ENCODE peak calls at places on chromosomes 4 and X, in five cellular contexts. D, K, F, B and Y are unnamed samples.

GRCh38 chr4:18227880-18228279 is 206.3 kb upstream of the LCORL start:
- DNase-seq in F (no peak), D (no peak), K (no peak), B (no peak), Y (no peak)

GRCh38 chr4:101136373-101137370 is 210.7 kb downstream of the PPP3CA start:
- DNase-seq in K (no peak), D (no peak), F (no peak), B (no peak), Y (no peak)

GRCh38 chr4:11286533-11286932 is 142.2 kb downstream of the HS3ST1 start:
- DNase-seq in D (no peak), K (no peak), F (no peak), B (no peak), Y (no peak)

GRCh38 chrX:66731398-66731797 is 92.5 kb upstream of the EDA2R start:
- DNase-seq in D (no peak), B (no peak), K (peak), F (peak), Y (no peak)

GRCh38 chr4:14446311-14446710 is 556.0 kb upstream of the CPEB2 start:
- DNase-seq in B (no peak), K (no peak), D (no peak), F (no peak), Y (no peak)

GRCh38 chr4:48024522-48024921 is 8.0 kb downstream of the NIPAL1 start:
- DNase-seq in D (no peak), B (no peak), K (no peak), F (no peak), Y (no peak)

GRCh38 chr4:183541081-183542045 is 36.5 kb downstream of the ING2 start:
- DNase-seq in K (no peak), D (no peak), F (no peak), B (no peak), Y (no peak)

GRCh38 chr4:7398788-7399432 is 35.8 kb downstream of the PSAPL1 start:
- DNase-seq in B (no peak), D (peak), F (no peak), K (no peak), Y (no peak)

GRCh38 chr4:9924750-9925149 is 96.5 kb downstream of the SLC2A9 start:
- DNase-seq in F (no peak), K (no peak), D (no peak), B (no peak), Y (no peak)

GRCh38 chr4:88858752-88859151 is 161.1 kb upstream of the NAP1L5 start:
- DNase-seq in F (no peak), K (no peak), D (no peak), B (no peak), Y (peak)

GRCh38 chrX:30504309-30504708 is 73.3 kb downstream of the TASL start:
- DNase-seq in F (peak), K (peak), D (no peak), B (peak), Y (no peak)

GRCh38 chrX:130834149-130834548 is 68.9 kb downstream of the ENOX2 start:
- DNase-seq in F (no peak), K (peak), D (no peak), B (no peak), Y (no peak)

GRCh38 chrX:115378471-115378870 is 89.0 kb downstream of the LUZP4 start:
- DNase-seq in B (no peak), K (peak), F (no peak), D (no peak), Y (no peak)

GRCh38 chrX:81957900-81958545 is 756.1 kb downstream of the SH3BGRL start:
- DNase-seq in B (peak), K (no peak), F (peak), D (no peak), Y (no peak)

GRCh38 chr4:112604590-112604989 is 32.1 kb downstream of the ZGRF1 start:
- DNase-seq in K (peak), B (peak), F (peak), D (no peak), Y (no peak)

GRCh38 chr4:129994715-129995114 is 898.8 kb downstream of the C4orf33 start:
- DNase-seq in F (no peak), D (no peak), K (no peak), B (no peak), Y (no peak)

DNA sequence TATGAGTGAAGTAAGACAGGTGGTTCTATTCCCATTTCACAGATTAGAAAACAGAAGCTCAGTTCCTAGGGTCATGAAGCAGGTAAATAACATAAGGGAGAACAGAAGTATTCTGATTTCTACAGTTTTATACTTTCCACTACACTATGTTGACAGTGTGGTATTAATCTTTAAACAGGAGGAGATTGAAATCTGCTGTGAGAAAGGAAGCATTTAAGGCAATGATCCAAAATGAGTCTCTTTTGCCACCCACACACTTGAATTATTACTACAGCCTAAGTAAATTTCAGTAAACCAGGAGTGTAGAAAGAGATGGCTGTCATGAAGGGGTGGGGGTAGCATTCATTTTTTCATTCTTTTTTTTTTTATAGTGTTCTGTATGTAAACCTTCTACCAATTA is 893.0 kb downstream of the C4orf33 start:
- DNase-seq in B (no peak), D (no peak), K (no peak), F (no peak), Y (no peak)
- TF ChIP-seq POLR2AphosphoS5 in B (no peak), D (no peak), K (no peak), F (no peak), Y (no peak)

GRCh38 chrX:117990438-117990837 is 126.2 kb downstream of the KLHL13 start:
- DNase-seq in B (no peak), F (no peak), D (no peak), K (no peak), Y (no peak)
- H3K27ac ChIP-seq in B (no peak), F (no peak), D (no peak), K (no peak), Y (no peak)

GRCh38 chr4:159195400-159195799 is 92.5 kb downstream of the RAPGEF2 start:
- DNase-seq in F (no peak), D (no peak), K (no peak), B (no peak), Y (no peak)
- TF ChIP-seq POLR2AphosphoS5 in F (no peak), D (no peak), K (no peak), B (no peak), Y (no peak)

GRCh38 chrX:15808254-15808653 is 18.0 kb downstream of the ZRSR2 start:
- DNase-seq in D (no peak), K (no peak), F (no peak), B (no peak), Y (no peak)
- H3K27ac ChIP-seq in D (no peak), K (no peak), F (no peak), B (no peak), Y (no peak)

GRCh38 chr4:6153874-6154273 is 46.5 kb downstream of the JAKMIP1 start:
- DNase-seq in K (no peak), B (no peak), D (no peak), F (peak), Y (no peak)
- TF ChIP-seq POLR2AphosphoS5 in K (no peak), B (no peak), D (no peak), F (no peak), Y (no peak)

GRCh38 chr4:40176602-40177001 is 20.2 kb upstream of the RHOH start:
- DNase-seq in K (no peak), F (no peak), B (no peak), D (no peak), Y (no peak)
- H3K27ac ChIP-seq in K (no peak), F (no peak), B (peak), D (no peak), Y (no peak)

DNA sequence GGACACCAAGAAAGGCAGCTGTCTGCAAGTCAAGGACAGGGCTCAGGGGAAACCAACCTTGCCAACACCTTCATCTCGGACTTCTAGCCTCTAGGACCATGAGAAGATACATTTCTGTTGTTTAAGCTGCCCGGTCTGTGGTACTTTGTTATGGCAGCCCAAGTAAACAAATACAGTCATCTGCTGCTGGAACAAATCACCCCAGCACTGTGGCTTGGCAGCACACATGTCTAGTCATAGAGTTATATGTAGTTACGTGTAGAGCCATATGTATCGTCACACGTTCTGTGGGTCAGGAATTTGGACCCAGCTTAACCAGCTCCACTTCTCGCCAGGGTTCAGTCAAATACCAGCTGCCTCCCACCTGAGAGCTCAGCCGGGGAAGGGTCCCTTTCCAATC is 2.5 kb downstream of the HTT-AS start:
- DNase-seq in B (no peak), K (no peak), D (no peak), F (no peak), Y (no peak)
- TF ChIP-seq POLR2AphosphoS5 in B (no peak), K (no peak), D (no peak), F (no peak), Y (no peak)

DNA sequence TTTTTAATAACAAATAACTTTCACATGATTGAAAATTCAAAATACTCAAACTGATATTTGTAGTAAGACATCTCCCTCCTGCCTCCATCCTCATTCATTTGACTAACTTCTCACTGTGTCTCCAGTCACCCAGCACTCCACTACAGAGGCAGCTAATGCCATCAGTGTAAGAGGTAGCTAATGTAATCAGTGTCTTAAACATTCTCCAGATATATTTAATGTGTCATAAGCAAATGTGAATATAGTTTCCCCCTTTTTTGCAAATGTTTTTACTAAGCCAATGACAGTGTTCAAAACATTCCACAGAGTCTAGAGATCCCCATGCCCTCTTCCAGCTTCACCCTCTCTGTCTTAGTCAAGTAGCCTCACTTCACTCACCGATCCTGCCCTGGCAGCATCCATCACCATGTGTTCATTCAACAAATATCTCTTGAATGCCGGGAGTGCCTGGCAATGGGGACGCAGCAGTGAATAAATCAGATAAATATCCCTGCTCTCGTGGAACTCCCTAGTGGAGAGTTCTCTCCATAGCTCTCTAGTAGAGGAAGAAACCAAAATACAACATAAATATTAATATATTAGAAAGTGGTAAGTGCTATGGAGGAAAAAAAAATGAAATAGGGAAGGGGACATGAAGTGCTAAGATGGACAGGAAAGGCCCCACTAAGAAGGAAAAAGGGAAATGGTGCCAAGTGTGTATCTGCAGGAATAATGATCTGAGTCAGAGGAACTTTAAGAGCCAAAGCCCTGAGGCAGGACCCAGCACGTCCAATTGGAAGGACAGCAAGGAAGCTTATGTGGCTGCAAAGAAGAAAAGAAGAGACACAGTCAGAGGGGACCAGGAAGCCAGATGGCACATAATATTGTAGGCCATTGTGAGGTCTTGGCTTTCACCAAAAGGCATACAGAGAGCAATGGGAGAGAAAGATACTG is 18.7 kb downstream of the SCFD2 start:
- DNase-seq in F (peak), B (no peak), K (peak), D (no peak), Y (no peak)
- H3K27ac ChIP-seq in F (peak), B (no peak), K (no peak), D (no peak), Y (no peak)

GRCh38 chrX:41351923-41352322 is 18.0 kb downstream of the DDX3X start:
- DNase-seq in B (no peak), F (no peak), D (no peak), K (peak), Y (no peak)
- TF ChIP-seq POLR2AphosphoS5 in B (peak), F (peak), D (no peak), K (no peak), Y (no peak)